ENCODE peak calls at places on chromosomes 16 and 17, in seven cellular contexts. F is ascending aorta; Z is CD4-positive, alpha-beta memory T cell; Q is tibial nerve; C is pancreas; N is colonic mucosa; G is heart right ventricle. P is an unnamed sample.

GRCh38 chr16:15523092-15523541 is 88.7 kb downstream of the BMERB1 start:
- DNase-seq in F (no peak), Z (peak; percentile 4), Q (peak; percentile 19), C (no peak), N (peak; percentile 59), G (peak; percentile 21), P (no peak)

GRCh38 chr16:35749253-35750141 is 2290.1 kb downstream of the TP53TG3F start:
- DNase-seq in F (peak; percentile 56), Z (no peak), Q (no peak), C (no peak), N (no peak), G (peak; percentile 6), P (no peak)

GRCh38 chr17:20257008-20257407 is 210.3 kb downstream of the LGALS9B start:
- DNase-seq in F (no peak), Z (no peak), Q (no peak), C (no peak), N (no peak), G (no peak), P (no peak)

GRCh38 chr17:40493697-40494096 is 7.7 kb downstream of the TNS4 start:
- DNase-seq in F (no peak), Z (no peak), Q (no peak), C (no peak), N (no peak), G (no peak), P (no peak)

GRCh38 chr16:71351558-71351901 is 7.0 kb upstream of the CALB2 start:
- DNase-seq in F (no peak), Z (no peak), Q (no peak), C (peak; percentile 36), N (no peak), G (no peak), P (no peak)

GRCh38 chr17:57570740-57571344 is 174.3 kb downstream of the CCDC182 start:
- DNase-seq in F (peak; percentile 69), Z (no peak), Q (no peak), C (no peak), N (no peak), G (no peak), P (peak; percentile 30)

GRCh38 chr17:56175299-56175935 is 22.1 kb downstream of the ANKFN1 start:
- DNase-seq in F (no peak), Z (no peak), Q (no peak), C (no peak), N (no peak), G (no peak), P (no peak)

GRCh38 chr16:3038256-3038655 is 1.5 kb upstream of the BICDL2 start:
- DNase-seq in F (no peak), Z (no peak), Q (no peak), C (peak; percentile 95), N (peak; percentile 86), G (no peak), P (no peak)

GRCh38 chr17:40265337-40265736 is 22.3 kb upstream of the CDC6 start:
- DNase-seq in F (no peak), Z (no peak), Q (no peak), C (no peak), N (no peak), G (no peak), P (no peak)

GRCh38 chr17:63545302-63545928 is 4.9 kb upstream of the DCAF7 start:
- DNase-seq in F (no peak), Z (no peak), Q (no peak), C (no peak), N (no peak), G (no peak), P (peak; percentile 14)

GRCh38 chr16:21940570-21940969 is 12.6 kb upstream of the UQCRC2 start:
- DNase-seq in F (no peak), Z (no peak), Q (no peak), C (no peak), N (no peak), G (no peak), P (no peak)

GRCh38 chr16:87604572-87605135 is 2.3 kb downstream of the JPH3 start:
- DNase-seq in F (no peak), Z (no peak), Q (no peak), C (no peak), N (no peak), G (no peak), P (peak; percentile 68)

GRCh38 chr16:23107878-23108277 is 41.4 kb downstream of the USP31 start:
- DNase-seq in F (no peak), Z (no peak), Q (no peak), C (no peak), N (no peak), G (no peak), P (no peak)

GRCh38 chr17:74212913-74213791 is at the start of gene TTYH2:
- DNase-seq in F (peak; percentile 93), Z (peak; percentile 73), Q (peak; percentile 88), C (peak; percentile 91), N (peak; percentile 90), G (peak; percentile 90), P (peak; percentile 96)
- H3K27ac ChIP-seq in F (peak within 1 kb of the TSS; percentile 81), Z (peak within 1 kb of the TSS; percentile 52), Q (peak within 1 kb of the TSS; percentile 89), C (peak within 1 kb of the TSS; percentile 56), N (peak within 1 kb of the TSS; percentile 76), G (peak within 1 kb of the TSS; percentile 88), P (peak within 1 kb of the TSS; percentile 79)

DNA sequence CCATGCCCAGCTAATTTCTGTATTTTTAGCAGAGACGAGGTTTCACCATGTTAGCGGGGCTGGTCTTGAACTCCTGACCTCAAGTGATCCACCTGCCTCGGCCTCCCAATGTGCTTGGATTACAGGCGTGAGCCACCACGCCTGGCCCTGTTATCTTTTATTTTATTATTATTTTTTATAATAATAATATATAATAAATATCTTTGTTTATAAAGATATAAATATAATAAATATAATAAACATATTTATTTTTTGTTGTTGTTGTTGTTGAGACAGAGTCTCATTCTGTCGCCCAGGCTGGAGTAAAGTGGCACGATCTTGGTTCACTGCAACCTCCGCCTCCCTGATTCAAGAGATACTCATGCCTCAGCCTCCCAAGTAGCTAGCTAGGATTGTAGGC is 7.0 kb upstream of the RNF157 start:
- DNase-seq in F (no peak), Z (no peak), Q (no peak), C (no peak), N (no peak), G (no peak), P (no peak)
- H3K36me3 ChIP-seq in F (no peaks in the 10 kb centered on the region), Z (no peaks in the 10 kb centered on the region), Q (no peaks in the 10 kb centered on the region), C (no peaks in the 10 kb centered on the region), N (no peaks in the 10 kb centered on the region), G (no peaks in the 10 kb centered on the region), P (no peaks in the 10 kb centered on the region)

GRCh38 chr16:89423709-89424260 is 66.6 kb downstream of the ANKRD11 start:
- DNase-seq in F (no peak), Z (no peak), Q (no peak), C (no peak), N (no peak), G (no peak), P (no peak)

GRCh38 chr16:89422905-89423630 is 67.3 kb downstream of the ANKRD11 start:
- DNase-seq in F (no peak), Z (no peak), Q (no peak), C (no peak), N (no peak), G (no peak), P (no peak)

GRCh38 chr16:89420204-89420603 is 70.2 kb downstream of the ANKRD11 start:
- DNase-seq in F (no peak), Z (no peak), Q (no peak), C (no peak), N (no peak), G (no peak), P (no peak)

GRCh38 chr16:89425523-89425922 is 64.8 kb downstream of the ANKRD11 start:
- DNase-seq in F (no peak), Z (no peak), Q (no peak), C (no peak), N (no peak), G (no peak), P (peak; percentile 9)

GRCh38 chr16:89422527-89422904 is 67.8 kb downstream of the ANKRD11 start:
- DNase-seq in F (peak; percentile 79), Z (no peak), Q (no peak), C (no peak), N (no peak), G (no peak), P (no peak)
- H3K4me1 ChIP-seq in F (peaks cover 32% of the 10 kb centered on the region), Z (peaks cover 91% of the 10 kb centered on the region), Q (peaks cover 25% of the 10 kb centered on the region), C (peaks cover 9% of the 10 kb centered on the region), N (peaks cover 6% of the 10 kb centered on the region), G (peaks cover 44% of the 10 kb centered on the region), P (peaks cover 13% of the 10 kb centered on the region)

GRCh38 chr17:45292696-45293412 is 24.0 kb downstream of the MAP3K14 start:
- DNase-seq in F (no peak), Z (no peak), Q (no peak), C (peak; percentile 57), N (no peak), G (no peak), P (no peak)

GRCh38 chr17:45291170-45291805 is 25.5 kb downstream of the MAP3K14 start:
- DNase-seq in F (no peak), Z (no peak), Q (peak; percentile 60), C (no peak), N (no peak), G (no peak), P (no peak)

GRCh38 chr17:45289316-45290268 is 27.2 kb downstream of the MAP3K14 start:
- DNase-seq in F (no peak), Z (no peak), Q (no peak), C (no peak), N (no peak), G (no peak), P (peak; percentile 73)

GRCh38 chr17:45288825-45289224 is 26.9 kb upstream of the SPATA32 start:
- DNase-seq in F (no peak), Z (no peak), Q (no peak), C (peak; percentile 47), N (no peak), G (peak; percentile 59), P (peak; percentile 71)

DNA sequence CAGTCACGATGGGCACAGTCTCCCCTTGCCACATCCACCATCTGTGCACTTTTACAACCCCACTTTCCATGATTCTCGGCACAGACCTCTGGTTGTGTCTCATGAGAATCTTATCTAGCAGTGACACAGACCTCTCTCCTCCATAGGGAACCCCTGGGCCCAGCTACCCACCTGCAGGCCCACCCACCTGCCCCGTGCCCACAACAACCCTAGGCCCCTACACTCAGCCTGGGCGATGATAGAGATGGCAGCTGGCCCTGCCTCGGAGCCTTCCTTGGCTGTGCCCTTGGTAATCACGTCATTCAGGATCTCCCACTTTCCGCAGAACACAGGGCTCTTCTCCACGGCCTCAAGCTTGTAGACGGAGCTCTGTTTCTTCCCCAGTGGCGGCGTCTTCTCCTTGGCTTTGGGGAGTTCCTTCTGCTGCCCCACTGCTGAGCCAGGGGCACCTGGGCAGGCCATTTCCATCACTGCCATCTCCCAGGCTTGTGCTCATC is 26.5 kb downstream of the MAP3K14 start:
- DNase-seq in F (no peak), Z (no peak), Q (no peak), C (no peak), N (no peak), G (no peak), P (no peak)
- H3K27ac ChIP-seq in F (no peak overlapping the region), Z (no peak overlapping the region), Q (peak overlapping the region; percentile 63), C (peak overlapping the region; percentile 20), N (peak overlapping the region; percentile 43), G (peak overlapping the region; percentile 88), P (no peak overlapping the region)

P was measured in left lung.